ENCODE peak calls at places on chromosomes 16 and 17, in four cellular contexts. One of them, this sample, is unnamed.

GRCh38 chr17:79657861-79658810 is 47.3 kb upstream of the RBFOX3 start:
- DNase-seq in tibial artery: no peak
- DNase-seq in upper lobe of right lung: peak
- DNase-seq in stomach: no peak
- DNase-seq in this sample: no peak

GRCh38 chr16:35711435-35711834 is 2252.0 kb downstream of the TP53TG3F start:
- DNase-seq in stomach: no peak
- DNase-seq in tibial artery: no peak
- DNase-seq in upper lobe of right lung: no peak
- DNase-seq in this sample: no peak

GRCh38 chr17:42699415-42699740 is 17.0 kb downstream of the CNTNAP1 start:
- DNase-seq in upper lobe of right lung: no peak
- DNase-seq in tibial artery: peak
- DNase-seq in stomach: no peak
- DNase-seq in this sample: no peak

GRCh38 chr17:71071837-71072236 is 902.5 kb downstream of the KCNJ2 start:
- DNase-seq in upper lobe of right lung: no peak
- DNase-seq in stomach: no peak
- DNase-seq in tibial artery: no peak
- DNase-seq in this sample: no peak

GRCh38 chr17:56172517-56172982 is 19.3 kb downstream of the ANKFN1 start:
- DNase-seq in stomach: no peak
- DNase-seq in upper lobe of right lung: peak
- DNase-seq in tibial artery: no peak
- DNase-seq in this sample: no peak

GRCh38 chr16:85391769-85392583 is 221.1 kb upstream of the GSE1 start:
- DNase-seq in stomach: no peak
- DNase-seq in tibial artery: peak
- DNase-seq in upper lobe of right lung: peak
- DNase-seq in this sample: no peak

GRCh38 chr17:28001149-28001548 is 41.3 kb upstream of the NLK start:
- DNase-seq in stomach: no peak
- DNase-seq in upper lobe of right lung: no peak
- DNase-seq in tibial artery: no peak
- DNase-seq in this sample: no peak

GRCh38 chr16:51193879-51194278 is 42.8 kb upstream of the SALL1 start:
- DNase-seq in stomach: no peak
- DNase-seq in upper lobe of right lung: no peak
- DNase-seq in tibial artery: no peak
- DNase-seq in this sample: no peak

GRCh38 chr17:15464211-15464610 is 3.2 kb downstream of the CDRT4 start:
- DNase-seq in stomach: no peak
- DNase-seq in upper lobe of right lung: no peak
- DNase-seq in tibial artery: no peak
- DNase-seq in this sample: no peak

GRCh38 chr16:56985288-56985961 is 3.9 kb upstream of the NLRC5 start:
- DNase-seq in tibial artery: peak
- DNase-seq in stomach: peak
- DNase-seq in upper lobe of right lung: no peak
- DNase-seq in this sample: peak

GRCh38 chr16:22692034-22692433 is 121.9 kb upstream of the HS3ST2 start:
- DNase-seq in stomach: no peak
- DNase-seq in upper lobe of right lung: no peak
- DNase-seq in tibial artery: no peak
- DNase-seq in this sample: no peak

GRCh38 chr17:31392002-31392855 is 754 bp downstream of the RAB11FIP4 start:
- DNase-seq in upper lobe of right lung: peak
- DNase-seq in tibial artery: peak
- DNase-seq in stomach: peak
- DNase-seq in this sample: no peak

GRCh38 chr16:88686439-88687253 is at the start of gene SNAI3:
- DNase-seq in tibial artery: no peak
- DNase-seq in upper lobe of right lung: peak
- DNase-seq in stomach: peak
- DNase-seq in this sample: peak

GRCh38 chr16:1746693-1747195 is 24.6 kb downstream of the NME3 start:
- DNase-seq in tibial artery: no peak
- DNase-seq in upper lobe of right lung: no peak
- DNase-seq in stomach: no peak
- DNase-seq in this sample: no peak

DNA sequence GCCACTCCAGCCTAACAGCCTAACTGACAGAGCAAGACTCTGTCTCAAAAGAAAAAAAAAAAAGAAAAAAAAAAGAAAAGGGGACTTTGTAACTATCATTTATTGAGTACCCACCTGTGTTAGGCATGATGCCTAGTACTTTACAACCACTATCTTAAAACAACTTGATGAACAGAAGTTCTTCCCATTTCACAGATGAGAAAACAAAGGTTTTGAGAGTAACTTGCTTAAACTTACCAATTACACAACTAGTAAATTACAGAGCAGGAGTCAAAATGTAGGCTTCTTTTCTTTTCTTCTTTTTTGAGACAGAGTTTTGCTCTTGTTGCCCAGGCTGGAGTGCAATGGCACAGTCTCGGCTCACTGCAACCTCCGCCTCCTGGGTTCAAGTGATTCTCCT is 96.8 kb upstream of the CORO6 start:
- DNase-seq in tibial artery: no peak
- DNase-seq in upper lobe of right lung: no peak
- DNase-seq in stomach: no peak
- DNase-seq in this sample: no peak
- TF ChIP-seq CTCF in tibial artery: no peak
- TF ChIP-seq CTCF in upper lobe of right lung: no peak
- TF ChIP-seq CTCF in stomach: no peak
- TF ChIP-seq CTCF in this sample: no peak

DNA sequence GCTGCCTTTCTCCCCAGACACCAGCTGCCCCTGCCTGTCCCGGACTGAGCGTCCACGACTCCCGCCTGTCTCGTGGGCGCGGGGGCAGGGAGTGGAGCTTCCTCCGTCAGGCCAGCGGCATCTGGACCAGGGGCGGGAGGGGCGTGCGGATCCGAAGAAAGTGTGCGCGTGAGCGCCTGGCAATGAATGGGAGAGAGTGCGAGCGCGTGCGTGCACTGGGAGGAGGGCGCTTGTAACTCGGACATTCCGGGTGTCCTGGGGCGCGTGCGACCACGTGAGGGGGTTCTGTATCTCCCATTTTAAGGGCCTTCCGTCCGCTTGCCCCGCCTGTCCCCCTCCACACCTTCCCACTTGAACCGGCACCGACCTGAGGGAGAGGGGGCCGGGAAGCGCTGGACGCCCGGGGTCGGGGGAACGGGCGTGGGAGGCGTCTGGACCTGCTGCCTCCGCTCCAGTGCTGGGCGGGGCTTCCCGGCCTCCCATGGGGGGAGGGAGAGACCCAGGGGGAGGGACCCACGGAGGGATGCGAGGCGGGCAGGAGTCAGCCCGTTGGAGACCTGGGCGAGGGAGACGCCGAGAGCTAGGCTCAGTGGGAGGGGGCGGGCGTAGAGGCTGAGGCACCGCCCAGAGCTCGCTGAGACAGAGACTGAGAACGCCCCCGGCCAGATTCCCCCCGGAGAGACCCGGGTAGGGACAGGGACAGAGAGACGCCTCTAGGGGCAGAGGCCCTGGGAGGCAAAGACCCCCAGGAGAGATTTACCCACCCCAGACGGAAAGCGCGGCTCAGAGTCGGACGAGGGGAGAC is at the start of gene KREMEN2:
- DNase-seq in upper lobe of right lung: no peak
- DNase-seq in tibial artery: no peak
- DNase-seq in stomach: no peak
- DNase-seq in this sample: no peak
- H3K4me3 ChIP-seq in upper lobe of right lung: peak
- H3K4me3 ChIP-seq in tibial artery: peak
- H3K4me3 ChIP-seq in stomach: peak
- H3K4me3 ChIP-seq in this sample: peak

GRCh38 chr16:5033256-5034166 is at the start of gene NAGPA:
- DNase-seq in upper lobe of right lung: peak
- DNase-seq in tibial artery: peak
- DNase-seq in stomach: peak
- DNase-seq in this sample: peak
- H3K27ac ChIP-seq in upper lobe of right lung: peak
- H3K27ac ChIP-seq in tibial artery: peak
- H3K27ac ChIP-seq in stomach: peak
- H3K27ac ChIP-seq in this sample: peak

DNA sequence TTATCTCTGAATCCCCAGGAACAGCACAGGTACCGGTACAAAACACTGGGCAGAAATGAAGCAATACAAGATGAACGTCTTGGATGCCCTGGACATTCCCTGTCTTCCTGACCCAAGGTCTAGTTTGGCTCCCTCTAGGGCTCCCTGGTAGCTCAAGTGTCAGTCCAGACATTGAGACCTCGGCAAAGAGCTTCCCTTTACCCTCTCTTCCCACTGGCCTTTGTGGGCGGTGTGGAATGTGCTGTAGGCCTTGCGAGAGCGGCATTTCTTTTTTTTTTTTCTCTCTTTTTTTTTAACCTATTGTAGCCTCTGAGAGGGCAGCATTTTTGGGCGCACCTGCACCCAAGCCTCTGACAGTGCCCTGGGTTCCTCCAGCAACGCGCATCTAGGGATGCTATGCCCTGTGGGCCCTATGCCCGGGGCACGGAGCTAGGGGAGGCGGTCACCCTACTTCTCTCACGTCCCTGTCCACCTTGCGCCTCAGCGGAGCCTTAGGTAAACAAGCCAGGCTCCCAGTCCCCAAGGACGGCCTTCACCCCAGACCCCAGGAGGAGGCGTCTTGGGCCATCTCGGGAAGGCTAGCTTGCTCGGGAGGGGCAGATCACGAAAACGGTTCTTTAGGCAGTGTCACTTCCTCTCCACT is 1.2 kb upstream of the NFATC3 start:
- DNase-seq in tibial artery: no peak
- DNase-seq in upper lobe of right lung: no peak
- DNase-seq in stomach: no peak
- DNase-seq in this sample: no peak
- TF ChIP-seq CTCF in tibial artery: no peak
- TF ChIP-seq CTCF in upper lobe of right lung: no peak
- TF ChIP-seq CTCF in stomach: no peak
- TF ChIP-seq CTCF in this sample: no peak

GRCh38 chr16:4426722-4427372 is 1.2 kb downstream of the DNAJA3 start:
- DNase-seq in stomach: no peak
- DNase-seq in tibial artery: no peak
- DNase-seq in upper lobe of right lung: no peak
- DNase-seq in this sample: no peak
- H3K4me3 ChIP-seq in stomach: peak
- H3K4me3 ChIP-seq in tibial artery: peak
- H3K4me3 ChIP-seq in upper lobe of right lung: peak
- H3K4me3 ChIP-seq in this sample: peak

This sample was measured in uterus.